ENCODE peak calls at places on chromosomes 4 and X, in four cellular contexts. K is tibial nerve, R is fibroblast of the conjunctiva, B is left ventricle myocardium inferior. S is an unnamed sample.

GRCh38 chrX:154051210-154051810 is 31.6 kb upstream of the IRAK1 start:
- DNase-seq in K (peak; percentile 80), R (peak; percentile 48), B (peak; percentile 60), S (peak; percentile 20)

GRCh38 chr4:70559924-70560323 is 32.1 kb upstream of the AMBN start:
- DNase-seq in R (no peak), K (no peak), B (no peak), S (no peak)

GRCh38 chr4:153143527-153144348 is 60.5 kb upstream of the TRIM2 start:
- DNase-seq in R (no peak), K (no peak), B (no peak), S (no peak)

GRCh38 chr4:1854752-1855151 is 1.2 kb downstream of the LETM1 start:
- DNase-seq in R (no peak), K (no peak), B (no peak), S (no peak)

GRCh38 chrX:1794586-1794985 is 179.7 kb downstream of the ASMT start:
- DNase-seq in B (no peak), K (no peak), R (no peak), S (no peak)

GRCh38 chrX:151687635-151688034 is 7.6 kb upstream of the PRRG3 start:
- DNase-seq in B (no peak), K (no peak), R (no peak), S (no peak)

GRCh38 chrX:63922221-63922620 is 137.2 kb upstream of the ARHGEF9 start:
- DNase-seq in R (no peak), K (no peak), B (no peak), S (no peak)

GRCh38 chrX:115958687-115959359 is 211.7 kb upstream of the AGTR2 start:
- DNase-seq in K (no peak), B (no peak), R (no peak), S (no peak)

GRCh38 chrX:50799531-50799961 is 14.4 kb downstream of the SHROOM4 start:
- DNase-seq in K (no peak), R (no peak), B (no peak), S (no peak)

GRCh38 chr4:160375746-160376452 is 1273.0 kb downstream of the RAPGEF2 start:
- DNase-seq in K (no peak), R (no peak), B (no peak), S (no peak)

GRCh38 chrX:138349351-138349750 is 362.2 kb downstream of the FGF13 start:
- DNase-seq in R (no peak), B (no peak), K (no peak), S (no peak)

GRCh38 chrX:10387011-10387410 is 230.2 kb downstream of the CLCN4 start:
- DNase-seq in B (no peak), K (no peak), R (no peak), S (no peak)

GRCh38 chr4:56684320-56684719 is 3.2 kb upstream of the HOPX start:
- DNase-seq in R (no peak), K (no peak), B (no peak), S (no peak)

GRCh38 chr4:141329174-141329569 is 108.5 kb downstream of the ZNF330 start:
- DNase-seq in B (no peak), R (peak; percentile 72), K (no peak), S (peak; percentile 75)

GRCh38 chr4:5824635-5825034 is 68.3 kb downstream of the CRMP1 start:
- DNase-seq in B (no peak), R (peak; percentile 23), K (no peak), S (no peak)

S was measured in SK-N-MC.